ENCODE peak calls at places on chromosomes 2 and 18, in ten cellular contexts. One of them, this sample, is unnamed.

GRCh38 chr2:152335016-152335850 is at the start of gene FMNL2:
- DNase-seq in dorsolateral prefrontal cortex: peak; percentile 90
- DNase-seq in epithelial cell of esophagus: peak; percentile 86
- DNase-seq in foreskin fibroblast: peak; percentile 73
- DNase-seq in Daoy: peak; percentile 90
- DNase-seq in iPS DF 6.9: peak; percentile 63
- DNase-seq in effector memory CD4-positive, alpha-beta T cell: no peak
- DNase-seq in DMS153: peak; percentile 80
- DNase-seq in CD8-positive, alpha-beta T cell: no peak
- DNase-seq in GM20000: peak; percentile 90
- DNase-seq in this sample: peak; percentile 80

GRCh38 chr2:102932521-102932920 is 170.7 kb downstream of the TMEM182 start:
- DNase-seq in dorsolateral prefrontal cortex: no peak
- DNase-seq in epithelial cell of esophagus: peak; percentile 18
- DNase-seq in foreskin fibroblast: no peak
- DNase-seq in Daoy: peak; percentile 19
- DNase-seq in iPS DF 6.9: no peak
- DNase-seq in effector memory CD4-positive, alpha-beta T cell: no peak
- DNase-seq in DMS153: peak; percentile 86
- DNase-seq in CD8-positive, alpha-beta T cell: no peak
- DNase-seq in GM20000: no peak
- DNase-seq in this sample: no peak

GRCh38 chr2:60215295-60215990 is 338.0 kb downstream of the BCL11A start:
- DNase-seq in dorsolateral prefrontal cortex: no peak
- DNase-seq in epithelial cell of esophagus: no peak
- DNase-seq in foreskin fibroblast: no peak
- DNase-seq in Daoy: peak; percentile 11
- DNase-seq in iPS DF 6.9: peak; percentile 2
- DNase-seq in effector memory CD4-positive, alpha-beta T cell: no peak
- DNase-seq in DMS153: peak; percentile 68
- DNase-seq in CD8-positive, alpha-beta T cell: no peak
- DNase-seq in GM20000: no peak
- DNase-seq in this sample: no peak

GRCh38 chr2:222714361-222715256 is 43.2 kb downstream of the MOGAT1 start:
- DNase-seq in dorsolateral prefrontal cortex: no peak
- DNase-seq in epithelial cell of esophagus: no peak
- DNase-seq in foreskin fibroblast: no peak
- DNase-seq in Daoy: no peak
- DNase-seq in iPS DF 6.9: no peak
- DNase-seq in effector memory CD4-positive, alpha-beta T cell: no peak
- DNase-seq in DMS153: no peak
- DNase-seq in CD8-positive, alpha-beta T cell: no peak
- DNase-seq in GM20000: no peak
- DNase-seq in this sample: no peak

GRCh38 chr2:188495990-188496431 is 204.3 kb downstream of the GULP1 start:
- DNase-seq in dorsolateral prefrontal cortex: no peak
- DNase-seq in epithelial cell of esophagus: peak; percentile 13
- DNase-seq in foreskin fibroblast: peak; percentile 46
- DNase-seq in Daoy: peak; percentile 23
- DNase-seq in iPS DF 6.9: no peak
- DNase-seq in effector memory CD4-positive, alpha-beta T cell: no peak
- DNase-seq in DMS153: no peak
- DNase-seq in CD8-positive, alpha-beta T cell: no peak
- DNase-seq in GM20000: no peak
- DNase-seq in this sample: peak; percentile 63

GRCh38 chr18:8948471-8949149 is 153.9 kb upstream of the NDUFV2 start:
- DNase-seq in dorsolateral prefrontal cortex: no peak
- DNase-seq in epithelial cell of esophagus: peak; percentile 92
- DNase-seq in foreskin fibroblast: peak; percentile 89
- DNase-seq in Daoy: peak; percentile 60
- DNase-seq in iPS DF 6.9: no peak
- DNase-seq in effector memory CD4-positive, alpha-beta T cell: no peak
- DNase-seq in DMS153: no peak
- DNase-seq in CD8-positive, alpha-beta T cell: no peak
- DNase-seq in GM20000: no peak
- DNase-seq in this sample: peak; percentile 80

GRCh38 chr2:241011751-241012510 is 13.5 kb downstream of the SNED1 start:
- DNase-seq in dorsolateral prefrontal cortex: no peak
- DNase-seq in epithelial cell of esophagus: no peak
- DNase-seq in foreskin fibroblast: no peak
- DNase-seq in Daoy: no peak
- DNase-seq in iPS DF 6.9: no peak
- DNase-seq in effector memory CD4-positive, alpha-beta T cell: no peak
- DNase-seq in DMS153: no peak
- DNase-seq in CD8-positive, alpha-beta T cell: peak; percentile 67
- DNase-seq in GM20000: no peak
- DNase-seq in this sample: no peak

GRCh38 chr2:177169810-177170514 is 42.6 kb upstream of the HNRNPA3 start:
- DNase-seq in dorsolateral prefrontal cortex: no peak
- DNase-seq in epithelial cell of esophagus: peak; percentile 100
- DNase-seq in foreskin fibroblast: no peak
- DNase-seq in Daoy: no peak
- DNase-seq in iPS DF 6.9: no peak
- DNase-seq in effector memory CD4-positive, alpha-beta T cell: no peak
- DNase-seq in DMS153: peak; percentile 98
- DNase-seq in CD8-positive, alpha-beta T cell: no peak
- DNase-seq in GM20000: peak; percentile 43
- DNase-seq in this sample: no peak

GRCh38 chr2:26008851-26009566 is 24.9 kb upstream of the RAB10 start:
- DNase-seq in dorsolateral prefrontal cortex: peak; percentile 12
- DNase-seq in epithelial cell of esophagus: peak; percentile 100
- DNase-seq in foreskin fibroblast: peak; percentile 94
- DNase-seq in Daoy: peak; percentile 58
- DNase-seq in iPS DF 6.9: no peak
- DNase-seq in effector memory CD4-positive, alpha-beta T cell: no peak
- DNase-seq in DMS153: no peak
- DNase-seq in CD8-positive, alpha-beta T cell: no peak
- DNase-seq in GM20000: no peak
- DNase-seq in this sample: peak; percentile 85